ENCODE peak calls at places on chromosomes 5 and 9, in ten cellular contexts. Z is SJSA1, R is A172, F is NCI-H82, O is GDM1, P is myocyte, J is foreskin fibroblast, X is NCI-H446 treated with DMSO at 0.1 percent for 48 hours, L is KBM-7, E is MCF 10A. Y is an unnamed sample.

GRCh38 chr9:76618762-76619161 is 145.5 kb upstream of the PCA3 start:
- DNase-seq in F (no peak), X (no peak), J (peak), Z (no peak), P (no peak), E (no peak), L (no peak), O (no peak), R (no peak), Y (no peak)

GRCh38 chr5:174608631-174609097 is 115.7 kb upstream of the MSX2 start:
- DNase-seq in R (peak), O (peak), Z (no peak), F (peak), X (no peak), E (peak), J (no peak), P (no peak), L (peak), Y (peak)

GRCh38 chr5:168528521-168529360 is at the start of gene FBLL1:
- DNase-seq in X (peak), R (no peak), J (peak), F (peak), O (no peak), Z (peak), P (peak), L (peak), E (peak), Y (peak)

GRCh38 chr5:148788636-148789035 is 37.8 kb upstream of the ADRB2 start:
- DNase-seq in E (no peak), X (no peak), P (peak), J (peak), F (no peak), Z (no peak), L (no peak), O (no peak), R (peak), Y (no peak)

GRCh38 chr9:75644649-75645048 is 245.8 kb upstream of the PCSK5 start:
- DNase-seq in F (peak), J (no peak), X (no peak), E (no peak), Z (no peak), P (no peak), O (no peak), R (no peak), L (no peak), Y (no peak)

GRCh38 chr5:66738136-66738535 is 141.9 kb downstream of the MAST4 start:
- DNase-seq in J (no peak), R (no peak), E (no peak), Z (no peak), O (no peak), F (no peak), P (no peak), L (no peak), X (no peak), Y (no peak)

GRCh38 chr9:108272350-108272899 is 583.4 kb downstream of the ACTL7B start:
- DNase-seq in O (peak), Z (peak), R (peak), F (peak), E (peak), L (no peak), P (peak), J (peak), X (no peak), Y (no peak)

GRCh38 chr5:142878111-142878510 is 107.9 kb downstream of the ARHGAP26 start:
- DNase-seq in J (no peak), O (no peak), E (no peak), R (no peak), P (no peak), L (no peak), Z (no peak), X (no peak), F (no peak), Y (no peak)

GRCh38 chr5:142821733-142822487 is 51.7 kb downstream of the ARHGAP26 start:
- DNase-seq in E (peak), J (peak), F (no peak), P (peak), O (no peak), Z (peak), L (no peak), R (peak), X (peak), Y (no peak)

GRCh38 chr5:6595405-6595804 is 37.4 kb downstream of the NSUN2 start:
- DNase-seq in J (no peak), E (no peak), X (no peak), L (no peak), F (no peak), O (no peak), R (no peak), P (no peak), Z (no peak), Y (no peak)

GRCh38 chr5:78387468-78388153 is 27.2 kb downstream of the SCAMP1 start:
- DNase-seq in O (no peak), L (no peak), J (no peak), P (no peak), R (no peak), E (no peak), Z (no peak), X (no peak), F (no peak), Y (no peak)

GRCh38 chr9:100990605-100991381 is 37.7 kb upstream of the PLPPR1 start:
- DNase-seq in L (no peak), F (peak), E (no peak), Z (no peak), X (peak), R (no peak), J (no peak), P (no peak), O (no peak), Y (no peak)

GRCh38 chr5:68242743-68243142 is 27.2 kb downstream of the PIK3R1 start:
- DNase-seq in E (no peak), Z (peak), O (no peak), P (no peak), X (no peak), L (no peak), R (peak), J (peak), F (no peak), Y (no peak)

GRCh38 chr5:54135042-54135441 is 175.3 kb downstream of the ARL15 start:
- DNase-seq in E (no peak), O (no peak), L (no peak), R (no peak), J (peak), Z (no peak), P (peak), F (no peak), X (no peak), Y (no peak)

GRCh38 chr5:83815661-83816060 is 95.0 kb upstream of the HAPLN1 start:
- DNase-seq in X (no peak), Z (no peak), P (no peak), F (no peak), O (no peak), L (no peak), E (no peak), R (no peak), J (no peak), Y (no peak)

GRCh38 chr9:125514468-125514867 is 192.5 kb downstream of the MAPKAP1 start:
- DNase-seq in O (no peak), R (no peak), E (no peak), L (no peak), F (no peak), P (no peak), X (no peak), J (no peak), Z (no peak), Y (no peak)

GRCh38 chr9:38428062-38428461 is 3.8 kb upstream of the IGFBPL1 start:
- DNase-seq in F (no peak), O (no peak), R (no peak), J (no peak), X (no peak), E (no peak), P (no peak), Z (no peak), L (no peak), Y (no peak)

GRCh38 chr9:36625006-36625600 is 52.4 kb downstream of the MELK start:
- DNase-seq in F (no peak), Z (peak), E (peak), X (peak), R (peak), L (no peak), P (peak), J (peak), O (no peak), Y (peak)

GRCh38 chr5:54738973-54739367 is 221.4 kb downstream of the SNX18 start:
- DNase-seq in J (no peak), O (no peak), E (no peak), Z (no peak), L (no peak), P (no peak), X (no peak), R (no peak), F (peak), Y (no peak)

GRCh38 chr9:131012396-131012917 is 3.5 kb downstream of the LAMC3 start:
- DNase-seq in L (no peak), F (no peak), R (no peak), P (no peak), J (peak), Z (no peak), E (no peak), O (no peak), X (no peak), Y (no peak)

GRCh38 chr9:136219276-136219675 is 14.3 kb upstream of the LHX3 start:
- DNase-seq in R (peak), L (no peak), O (no peak), J (peak), F (no peak), X (no peak), E (peak), Z (no peak), P (no peak), Y (no peak)

GRCh38 chr5:31196309-31196708 is 2.8 kb downstream of the CDH6 start:
- DNase-seq in X (no peak), E (no peak), J (no peak), P (no peak), L (no peak), R (peak), Z (no peak), F (peak), O (no peak), Y (no peak)

GRCh38 chr5:137575847-137576246 is 76.7 kb upstream of the SPOCK1 start:
- DNase-seq in P (no peak), J (peak), E (peak), R (peak), F (peak), O (no peak), X (no peak), L (peak), Z (no peak), Y (no peak)

GRCh38 chr5:87191645-87192044 is 76.0 kb upstream of the RASA1 start:
- DNase-seq in P (no peak), F (no peak), O (no peak), Z (no peak), X (no peak), L (no peak), R (no peak), E (no peak), J (no peak), Y (no peak)

Y was measured in amygdala.